ENCODE peak calls at places on chromosomes 12 and 14, in eight cellular contexts. Y, P, Z, C, N, U, R and O are unnamed samples. For H3K4me1, the result is how much of the 10 kb centered on the place peaks cover.

GRCh38 chr12:96255077-96255476 is 60.9 kb downstream of the ELK3 start:
- DNase-seq in R (peak), C (no peak), Y (peak), N (peak), Z (peak), U (peak), P (peak), O (no peak)

GRCh38 chr12:42625611-42626010 is 36.1 kb upstream of the PRICKLE1 start:
- DNase-seq in Z (no peak), P (no peak), C (peak), Y (no peak), R (no peak), N (no peak), U (no peak), O (no peak)

GRCh38 chr14:93981874-93982683 is 5.7 kb upstream of the ASB2 start:
- DNase-seq in Y (no peak), U (no peak), N (no peak), Z (no peak), R (no peak), P (no peak), C (no peak), O (no peak)

GRCh38 chr12:6392499-6392898 is 8.5 kb downstream of the LTBR start:
- DNase-seq in Y (peak), C (no peak), P (peak), U (peak), N (no peak), R (no peak), Z (no peak), O (no peak)

GRCh38 chr12:15717940-15718567 is 71.1 kb downstream of the EPS8 start:
- DNase-seq in P (no peak), C (no peak), U (no peak), Z (no peak), Y (no peak), R (no peak), N (no peak), O (no peak)

GRCh38 chr14:68981539-68981976 is 2.5 kb upstream of the ACTN1 start:
- DNase-seq in Y (no peak), P (no peak), R (no peak), U (no peak), N (no peak), C (no peak), Z (no peak), O (no peak)

GRCh38 chr14:65879218-65880009 is 466.9 kb downstream of the FUT8 start:
- DNase-seq in Y (no peak), U (no peak), C (no peak), Z (no peak), P (no peak), R (no peak), N (no peak), O (no peak)

GRCh38 chr12:110345963-110346362 is 57.5 kb downstream of the ANAPC7 start:
- DNase-seq in U (no peak), C (no peak), P (no peak), N (no peak), Z (no peak), Y (no peak), R (no peak), O (no peak)

GRCh38 chr12:40788276-40788675 is 96.0 kb downstream of the CNTN1 start:
- DNase-seq in Z (no peak), Y (no peak), U (no peak), P (no peak), N (no peak), C (peak), R (no peak), O (no peak)

GRCh38 chr12:116244001-116244400 is 33.5 kb downstream of the MED13L start:
- DNase-seq in U (no peak), P (no peak), Y (no peak), Z (no peak), N (no peak), R (no peak), C (no peak), O (no peak)

GRCh38 chr14:31945074-31945613 is 132.0 kb upstream of the ARHGAP5 start:
- DNase-seq in Z (no peak), C (peak), Y (no peak), N (no peak), P (no peak), R (no peak), U (no peak), O (no peak)

GRCh38 chr14:68384335-68384734 is 408.5 kb downstream of the ZFP36L1 start:
- DNase-seq in Y (peak), N (peak), C (no peak), P (peak), U (peak), R (no peak), Z (peak), O (no peak)

GRCh38 chr12:94172973-94173372 is 24.6 kb downstream of the PLXNC1 start:
- DNase-seq in R (no peak), Y (no peak), Z (no peak), U (no peak), P (no peak), N (peak), C (no peak), O (no peak)

GRCh38 chr12:56358836-56359532 is 923 bp downstream of the STAT2 start:
- DNase-seq in P (peak), N (no peak), C (no peak), Z (no peak), U (no peak), R (no peak), Y (no peak), O (no peak)

GRCh38 chr12:49094104-49094948 is at the start of gene DHH:
- DNase-seq in U (peak), Z (peak), C (peak), R (peak), P (no peak), Y (peak), N (peak), O (no peak)

GRCh38 chr12:107992870-107993451 is 136.1 kb upstream of the WSCD2 start:
- DNase-seq in R (no peak), C (peak), P (no peak), N (no peak), U (no peak), Y (no peak), Z (no peak), O (no peak)

GRCh38 chr12:116591608-116592115 is 32.5 kb downstream of the MAP1LC3B2 start:
- DNase-seq in R (no peak), N (no peak), Y (no peak), Z (no peak), C (no peak), U (no peak), P (no peak), O (no peak)

GRCh38 chr14:100304825-100305445 is 1.3 kb downstream of the SLC25A29 start:
- DNase-seq in C (no peak), Y (peak), N (peak), U (no peak), P (no peak), R (no peak), Z (peak), O (no peak)

GRCh38 chr12:65106948-65107347 is 14.2 kb downstream of the WIF1 start:
- DNase-seq in N (no peak), Y (no peak), U (no peak), C (no peak), Z (no peak), R (no peak), P (no peak), O (no peak)

GRCh38 chr12:82099216-82099615 is 259.0 kb downstream of the CCDC59 start:
- DNase-seq in U (no peak), P (no peak), N (no peak), Z (no peak), C (no peak), R (no peak), Y (no peak), O (no peak)

GRCh38 chr12:124617615-124618014 is 50.2 kb upstream of the NCOR2 start:
- DNase-seq in P (no peak), R (peak), N (no peak), U (peak), Z (peak), Y (peak), C (peak), O (no peak)

GRCh38 chr12:118680361-118680963 is 300.9 kb upstream of the SRRM4 start:
- DNase-seq in Y (no peak), Z (peak), U (peak), C (peak), R (no peak), P (no peak), N (no peak), O (no peak)

GRCh38 chr14:96693252-96693820 is 103.8 kb upstream of the VRK1 start:
- DNase-seq in P (no peak), C (no peak), U (no peak), Y (no peak), N (no peak), Z (no peak), R (no peak), O (no peak)

GRCh38 chr12:32134144-32134888 is 27.7 kb downstream of the BICD1 start:
- DNase-seq in Y (no peak), R (no peak), P (no peak), U (no peak), C (peak), Z (no peak), N (no peak), O (no peak)

GRCh38 chr14:24398298-24398942 is 383 bp upstream of the NYNRIN start:
- DNase-seq in U (peak), Z (peak), C (no peak), N (no peak), Y (peak), R (no peak), P (peak), O (no peak)

GRCh38 chr14:24399981-24400718 is 1.3 kb downstream of the NYNRIN start:
- DNase-seq in R (no peak), N (peak), P (peak), Z (no peak), C (no peak), U (no peak), Y (no peak), O (no peak)

GRCh38 chr14:24395609-24396580 is 2.9 kb upstream of the NYNRIN start:
- DNase-seq in Z (no peak), C (no peak), Y (no peak), U (no peak), R (no peak), N (no peak), P (peak), O (no peak)

GRCh38 chr14:24398943-24399801 is at the start of gene NYNRIN:
- DNase-seq in N (peak), Z (no peak), Y (peak), C (peak), U (peak), R (peak), P (peak), O (no peak)

GRCh38 chr14:24397639-24398297 is 1.0 kb upstream of the NYNRIN start:
- DNase-seq in R (no peak), C (no peak), P (no peak), Y (no peak), U (no peak), N (no peak), Z (no peak), O (no peak)
- H3K4me3 ChIP-seq in R (no peak), C (no peak), P (peak), Y (no peak), U (peak), N (peak), Z (no peak), O (no peak)

GRCh38 chr12:92404259-92404894 is 258.7 kb upstream of the BTG1 start:
- DNase-seq in R (no peak), Y (no peak), P (no peak), U (no peak), N (no peak), C (no peak), Z (no peak), O (no peak)

GRCh38 chr12:92404921-92405320 is 259.3 kb upstream of the BTG1 start:
- DNase-seq in U (no peak), Z (no peak), N (no peak), C (no peak), P (no peak), Y (no peak), R (no peak), O (no peak)

GRCh38 chr12:92400006-92400405 is 254.4 kb upstream of the BTG1 start:
- DNase-seq in U (no peak), C (no peak), Y (no peak), Z (no peak), R (no peak), P (no peak), N (no peak), O (no peak)

GRCh38 chr12:92402415-92402814 is 256.8 kb upstream of the BTG1 start:
- DNase-seq in Y (no peak), C (no peak), P (no peak), Z (no peak), U (no peak), R (no peak), N (no peak), O (no peak)

GRCh38 chr12:92403210-92404175 is 257.8 kb upstream of the BTG1 start:
- DNase-seq in R (no peak), N (no peak), C (no peak), U (no peak), Y (no peak), Z (no peak), P (no peak), O (no peak)
- H3K4me1 ChIP-seq in R (under half), N (under half), C (under half), U (under half), Y (under half), Z (under half), P (under half), O (under half)

DNA sequence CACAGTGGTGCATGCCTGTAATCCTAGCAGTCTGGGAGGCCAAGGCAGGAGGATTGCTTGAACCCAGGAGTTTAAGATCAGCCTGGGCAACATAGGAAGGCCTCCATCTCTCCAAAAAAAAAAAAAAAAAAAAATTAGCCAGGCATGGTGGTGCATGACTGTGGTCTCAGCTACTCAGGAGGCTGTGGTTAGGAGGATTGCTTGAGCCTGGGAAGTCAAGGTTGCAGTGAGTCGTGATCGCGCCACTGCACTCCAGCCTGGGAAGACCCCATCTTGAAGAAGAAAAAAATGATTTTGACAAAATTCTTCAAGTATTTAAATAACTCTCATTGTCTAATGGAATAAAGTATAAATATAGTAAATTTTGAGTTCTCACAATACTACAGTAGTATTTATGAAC is 219.2 kb upstream of the SSTR1 start:
- DNase-seq in C (no peak), N (no peak), U (no peak), R (no peak), Y (no peak), Z (no peak), P (no peak), O (no peak)
- H3K4me3 ChIP-seq in C (no peak), N (no peak), U (no peak), R (no peak), Y (no peak), Z (no peak), P (no peak), O (no peak)

GRCh38 chr14:104691546-104692260 is 2.3 kb downstream of the INF2 start:
- DNase-seq in Y (peak), N (no peak), Z (no peak), P (no peak), R (no peak), C (no peak), U (no peak), O (no peak)
- H3K4me1 ChIP-seq in Y (under half), N (half or more), Z (half or more), P (half or more), R (half or more), C (under half), U (half or more), O (under half)

GRCh38 chr12:53975816-53976152 is 1.0 kb upstream of the HOTAIR start:
- DNase-seq in R (no peak), Y (no peak), N (no peak), U (no peak), P (no peak), Z (no peak), C (no peak), O (no peak)
- H3K4me3 ChIP-seq in R (peak), Y (no peak), N (peak), U (no peak), P (no peak), Z (no peak), C (peak), O (no peak)

GRCh38 chr12:51951843-51952722 is 584 bp downstream of the ACVR1B start:
- DNase-seq in P (peak), C (peak), R (peak), U (peak), Y (peak), N (peak), Z (peak), O (no peak)
- H3K4me1 ChIP-seq in P (under half), C (under half), R (under half), U (under half), Y (under half), N (under half), Z (under half), O (under half)

GRCh38 chr14:92460916-92461579 is 52.5 kb upstream of the RIN3 start:
- DNase-seq in Y (no peak), R (no peak), N (peak), C (no peak), P (peak), U (peak), Z (peak), O (no peak)

GRCh38 chr14:92461891-92462290 is 51.7 kb upstream of the RIN3 start:
- DNase-seq in R (no peak), N (no peak), U (no peak), Z (no peak), P (no peak), C (no peak), Y (no peak), O (no peak)

GRCh38 chr14:92458959-92459478 is 54.6 kb upstream of the RIN3 start:
- DNase-seq in N (no peak), P (no peak), Y (no peak), C (no peak), U (no peak), Z (no peak), R (no peak), O (no peak)

GRCh38 chr14:92459479-92460421 is 53.8 kb upstream of the RIN3 start:
- DNase-seq in U (peak), R (no peak), P (no peak), N (no peak), Y (peak), C (no peak), Z (peak), O (no peak)

GRCh38 chr14:92460541-92460915 is 53.1 kb upstream of the RIN3 start:
- DNase-seq in N (no peak), P (peak), U (no peak), Z (no peak), C (no peak), R (no peak), Y (no peak), O (no peak)
- H3K4me3 ChIP-seq in N (no peak), P (no peak), U (no peak), Z (no peak), C (no peak), R (no peak), Y (no peak), O (no peak)

GRCh38 chr12:114986849-114987248 is 302.9 kb upstream of the TBX3 start:
- DNase-seq in U (no peak), Y (no peak), R (no peak), C (no peak), Z (no peak), N (no peak), P (no peak), O (no peak)
- H3K4me1 ChIP-seq in U (under half), Y (under half), R (under half), C (under half), Z (under half), N (under half), P (under half), O (under half)

GRCh38 chr12:85834378-85834777 is 1.8 kb downstream of the RASSF9 start:
- DNase-seq in N (no peak), C (no peak), P (no peak), U (no peak), Y (no peak), R (no peak), Z (no peak), O (no peak)
- H3K4me3 ChIP-seq in N (peak), C (no peak), P (peak), U (peak), Y (peak), R (peak), Z (peak), O (no peak)